ENCODE peak calls at places on chromosomes 1 and 21, in ten cellular contexts. S, I, A, W, Q, F, R, X, P and U are unnamed samples.
A peak's percentile ranks its signal among the peaks of the same experiment; 100 is the strongest.

GRCh38 chr1:114289321-114289720 is 135.7 kb upstream of the SYT6 start:
- DNase-seq in S (no peak), I (no peak), A (no peak), W (no peak), Q (no peak), F (no peak), R (no peak), X (no peak), P (no peak), U (no peak)

GRCh38 chr1:214332950-214333798 is 52.2 kb downstream of the SMYD2 start:
- DNase-seq in S (no peak), I (peak; percentile 70), A (peak; percentile 55), W (peak; percentile 65), Q (peak; percentile 68), F (peak; percentile 57), R (peak; percentile 31), X (peak; percentile 39), P (peak; percentile 49), U (no peak)

GRCh38 chr21:38459490-38459889 is 38.8 kb downstream of the ERG start:
- DNase-seq in S (no peak), I (no peak), A (no peak), W (no peak), Q (no peak), F (no peak), R (no peak), X (no peak), P (no peak), U (no peak)

GRCh38 chr21:38349111-38349746 is 92.4 kb downstream of the KCNJ15 start:
- DNase-seq in S (no peak), I (no peak), A (no peak), W (peak; percentile 6), Q (no peak), F (no peak), R (no peak), X (no peak), P (no peak), U (no peak)

GRCh38 chr21:36846624-36847023 is 119.8 kb downstream of the HLCS start:
- DNase-seq in S (no peak), I (no peak), A (no peak), W (peak; percentile 29), Q (no peak), F (no peak), R (no peak), X (peak; percentile 29), P (no peak), U (no peak)

GRCh38 chr21:39016740-39017315 is 166.4 kb downstream of the PSMG1 start:
- DNase-seq in S (no peak), I (no peak), A (no peak), W (peak; percentile 40), Q (peak; percentile 66), F (no peak), R (no peak), X (no peak), P (no peak), U (no peak)

GRCh38 chr1:23742670-23743286 is 493 bp upstream of the ELOA start:
- DNase-seq in S (peak; percentile 29), I (no peak), A (no peak), W (no peak), Q (peak; percentile 58), F (no peak), R (no peak), X (peak; percentile 11), P (no peak), U (peak; percentile 26)

GRCh38 chr1:228016653-228017355 is 10.0 kb downstream of the WNT3A start:
- DNase-seq in S (no peak), I (no peak), A (peak; percentile 6), W (no peak), Q (peak; percentile 8), F (peak; percentile 22), R (no peak), X (no peak), P (no peak), U (no peak)

GRCh38 chr1:203117611-203118575 is 9.6 kb upstream of the ADORA1 start:
- DNase-seq in S (peak; percentile 76), I (peak; percentile 71), A (peak; percentile 79), W (peak; percentile 50), Q (peak; percentile 68), F (no peak), R (peak; percentile 41), X (peak; percentile 63), P (peak; percentile 75), U (peak; percentile 69)

GRCh38 chr1:160834945-160835565 is 27.6 kb downstream of the CD244 start:
- DNase-seq in S (no peak), I (peak; percentile 24), A (no peak), W (peak; percentile 31), Q (peak; percentile 72), F (no peak), R (no peak), X (peak; percentile 68), P (peak; percentile 30), U (no peak)

GRCh38 chr1:97277891-97278662 is 556.5 kb downstream of the PTBP2 start:
- DNase-seq in S (no peak), I (no peak), A (no peak), W (peak; percentile 72), Q (no peak), F (no peak), R (no peak), X (peak; percentile 68), P (no peak), U (no peak)

GRCh38 chr1:182235952-182236650 is 155.5 kb downstream of the GLUL start:
- DNase-seq in S (no peak), I (no peak), A (no peak), W (peak; percentile 3), Q (peak; percentile 57), F (no peak), R (no peak), X (no peak), P (peak; percentile 22), U (no peak)

GRCh38 chr1:26723013-26723991 is 27.5 kb downstream of the ARID1A start:
- DNase-seq in S (no peak), I (peak; percentile 73), A (peak; percentile 82), W (peak; percentile 99), Q (peak; percentile 87), F (peak; percentile 70), R (peak; percentile 54), X (peak; percentile 26), P (peak; percentile 90), U (no peak)

GRCh38 chr1:67691712-67692111 is 6.7 kb downstream of the GADD45A start:
- DNase-seq in S (no peak), I (no peak), A (no peak), W (no peak), Q (no peak), F (no peak), R (no peak), X (no peak), P (no peak), U (no peak)
- TF ChIP-seq POLR2A in S (no peak), I (no peak), A (no peak), W (no peak), Q (no peak), F (no peak), R (no peak), X (no peak), P (no peak), U (no peak)

DNA sequence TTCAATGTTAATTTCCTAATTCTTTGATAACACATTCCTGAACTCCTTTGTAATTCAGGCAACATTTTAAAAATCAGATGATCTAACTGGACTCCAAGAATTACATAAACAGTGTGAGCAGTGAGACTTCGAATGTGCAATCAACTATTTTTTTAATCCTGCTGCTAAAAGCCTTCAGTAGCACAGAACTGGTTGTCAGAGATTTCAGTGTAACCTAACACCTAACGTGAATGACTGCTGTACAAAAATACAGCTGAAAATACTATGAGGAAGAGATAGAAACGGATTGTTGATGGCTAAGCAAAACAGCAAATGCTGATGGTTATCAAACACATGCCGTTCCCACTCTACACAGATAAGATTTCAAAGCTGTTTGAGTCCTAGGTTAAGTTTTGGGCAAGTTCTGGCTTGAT is 46.1 kb downstream of the APP start:
- DNase-seq in S (no peak), I (no peak), A (no peak), W (peak; percentile 67), Q (no peak), F (no peak), R (no peak), X (no peak), P (no peak), U (no peak)
- H3K4me1 ChIP-seq in S (peaks cover 31% of the 10 kb centered on the region), I (peaks cover 63% of the 10 kb centered on the region), A (peaks cover 4% of the 10 kb centered on the region), W (peaks cover 17% of the 10 kb centered on the region), Q (no peaks in the 10 kb centered on the region), F (no peaks in the 10 kb centered on the region), R (peaks cover 11% of the 10 kb centered on the region), X (peaks cover 53% of the 10 kb centered on the region), P (peaks cover 43% of the 10 kb centered on the region), U (peaks cover 23% of the 10 kb centered on the region)

DNA sequence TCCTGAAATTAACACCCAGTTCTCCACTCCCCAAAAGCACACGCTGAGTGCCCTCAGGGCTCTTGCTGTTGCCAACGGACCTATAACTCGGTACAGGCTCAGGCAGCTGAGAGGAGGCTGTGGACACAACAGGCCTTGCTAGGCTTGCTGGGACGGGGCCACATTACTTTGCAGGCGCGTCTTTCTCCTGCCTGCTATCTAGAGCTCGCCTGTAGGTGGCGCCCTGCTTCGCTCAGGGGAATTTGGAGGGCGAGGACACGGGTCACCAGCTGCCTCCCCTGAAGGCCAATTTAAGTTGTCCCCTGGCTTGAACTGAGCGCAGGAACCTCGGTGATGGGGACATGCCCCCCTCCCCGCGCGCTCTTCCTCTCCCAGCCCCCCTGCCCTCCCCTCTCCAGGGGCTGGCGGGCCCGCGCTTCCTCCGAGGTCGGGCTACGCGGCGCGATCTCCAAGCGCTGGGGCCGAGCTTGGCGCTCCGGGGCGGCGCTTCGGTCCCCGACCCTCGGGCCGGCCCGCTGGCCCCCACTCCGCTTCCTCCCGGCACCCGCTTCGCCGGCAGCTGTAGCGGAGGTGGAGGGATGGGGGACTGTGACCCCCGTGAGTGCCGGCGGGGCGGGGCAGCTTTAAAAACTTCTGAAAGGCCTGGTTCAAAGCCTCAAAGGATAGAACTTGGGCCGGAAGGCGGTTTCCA is 32.4 kb upstream of the NFIA start:
- DNase-seq in S (peak; percentile 82), I (peak; percentile 95), A (peak; percentile 96), W (peak; percentile 68), Q (peak; percentile 97), F (peak; percentile 97), R (peak; percentile 93), X (peak; percentile 86), P (peak; percentile 94), U (peak; percentile 93)
- TF ChIP-seq POLR2A in S (no peak), I (peak; percentile 15), A (peak; percentile 60), W (no peak), Q (peak; percentile 24), F (no peak), R (peak; percentile 43), X (peak; percentile 14), P (no peak), U (no peak)

GRCh38 chr1:91700332-91700731 is 185.6 kb downstream of the TGFBR3 start:
- DNase-seq in S (no peak), I (no peak), A (no peak), W (peak; percentile 59), Q (no peak), F (no peak), R (no peak), X (peak; percentile 6), P (no peak), U (no peak)

GRCh38 chr1:91693542-91693941 is 192.4 kb downstream of the TGFBR3 start:
- DNase-seq in S (no peak), I (peak; percentile 72), A (no peak), W (peak; percentile 61), Q (no peak), F (no peak), R (no peak), X (no peak), P (peak; percentile 56), U (no peak)

GRCh38 chr1:91697322-91698260 is 188.4 kb downstream of the TGFBR3 start:
- DNase-seq in S (no peak), I (no peak), A (no peak), W (peak; percentile 79), Q (no peak), F (no peak), R (no peak), X (no peak), P (no peak), U (no peak)

GRCh38 chr1:91699339-91699970 is 186.5 kb downstream of the TGFBR3 start:
- DNase-seq in S (no peak), I (peak; percentile 69), A (peak; percentile 51), W (peak; percentile 87), Q (no peak), F (no peak), R (peak; percentile 38), X (no peak), P (peak; percentile 44), U (no peak)

GRCh38 chr1:91696321-91696720 is 189.6 kb downstream of the TGFBR3 start:
- DNase-seq in S (no peak), I (no peak), A (no peak), W (no peak), Q (no peak), F (no peak), R (no peak), X (no peak), P (no peak), U (no peak)
- H3K4me1 ChIP-seq in S (no peaks in the 10 kb centered on the region), I (peaks cover 63% of the 10 kb centered on the region), A (no peaks in the 10 kb centered on the region), W (peaks cover 15% of the 10 kb centered on the region), Q (no peaks in the 10 kb centered on the region), F (no peaks in the 10 kb centered on the region), R (peaks cover 6% of the 10 kb centered on the region), X (peaks cover 10% of the 10 kb centered on the region), P (peaks cover 35% of the 10 kb centered on the region), U (peaks cover 24% of the 10 kb centered on the region)